ENCODE peak calls at places on chromosome 22, in eight cellular contexts. B is dorsolateral prefrontal cortex, P is fibroblast of mammary gland, E is GM12864, I is prostate gland, N is neural progenitor cell, L is tibial artery, O is right lobe of liver. K is an unnamed sample.

GRCh38 chr22:22390989-22391388 is 117.6 kb downstream of the ZNF280B start:
- DNase-seq in B (no peak), P (no peak), E (no peak), I (no peak), N (no peak), L (no peak), O (no peak), K (no peak)

GRCh38 chr22:26648761-26649363 is 8.5 kb upstream of the MIAT start:
- DNase-seq in B (no peak), P (no peak), E (no peak), I (no peak), N (no peak), L (no peak), O (no peak), K (no peak)

GRCh38 chr22:20959578-20960461 is 7.2 kb upstream of the AIFM3 start:
- DNase-seq in B (no peak), P (no peak), E (no peak), I (no peak), N (no peak), L (no peak), O (no peak), K (no peak)

GRCh38 chr22:25747245-25747944 is 5.4 kb downstream of the MYO18B start:
- DNase-seq in B (peak), P (peak), E (no peak), I (no peak), N (no peak), L (peak), O (no peak), K (peak)

GRCh38 chr22:48241658-48242057 is 1479.2 kb downstream of the TBC1D22A start:
- DNase-seq in B (no peak), P (no peak), E (no peak), I (no peak), N (no peak), L (no peak), O (no peak), K (no peak)

GRCh38 chr22:48106215-48106614 is 1343.8 kb downstream of the TBC1D22A start:
- DNase-seq in B (no peak), P (no peak), E (no peak), I (no peak), N (no peak), L (no peak), O (no peak), K (no peak)

GRCh38 chr22:18968011-18968749 is 32.1 kb upstream of the PRODH start:
- DNase-seq in B (no peak), P (peak), E (no peak), I (no peak), N (peak), L (no peak), O (no peak), K (no peak)

GRCh38 chr22:27476729-27477128 is 324.8 kb downstream of the MN1 start:
- DNase-seq in B (no peak), P (peak), E (no peak), I (no peak), N (no peak), L (no peak), O (no peak), K (no peak)

GRCh38 chr22:20173720-20174119 is 22.9 kb upstream of the CCDC188 start:
- DNase-seq in B (no peak), P (no peak), E (no peak), I (no peak), N (peak), L (no peak), O (no peak), K (no peak)

GRCh38 chr22:22374163-22374562 is 129.6 kb downstream of the VPREB1 start:
- DNase-seq in B (no peak), P (no peak), E (no peak), I (no peak), N (no peak), L (no peak), O (no peak), K (no peak)

GRCh38 chr22:41856484-41856883 is 23.6 kb downstream of the SREBF2 start:
- DNase-seq in B (no peak), P (no peak), E (no peak), I (no peak), N (no peak), L (no peak), O (no peak), K (no peak)

GRCh38 chr22:37310815-37311595 is 28.7 kb downstream of the CYTH4 start:
- DNase-seq in B (no peak), P (no peak), E (no peak), I (no peak), N (no peak), L (no peak), O (no peak), K (no peak)

GRCh38 chr22:32324505-32325415 is 32.9 kb upstream of the RFPL3 start:
- DNase-seq in B (no peak), P (no peak), E (no peak), I (no peak), N (no peak), L (no peak), O (peak), K (no peak)

GRCh38 chr22:24494182-24494534 is 974 bp upstream of the UPB1 start:
- DNase-seq in B (no peak), P (no peak), E (no peak), I (no peak), N (peak), L (no peak), O (no peak), K (no peak)

GRCh38 chr22:27760474-27760873 is 41.1 kb downstream of the MN1 start:
- DNase-seq in B (no peak), P (no peak), E (no peak), I (no peak), N (no peak), L (no peak), O (no peak), K (no peak)

GRCh38 chr22:17371446-17371845 is 2.2 kb downstream of the CECR2 start:
- DNase-seq in B (no peak), P (no peak), E (no peak), I (no peak), N (no peak), L (no peak), O (no peak), K (no peak)

GRCh38 chr22:17396531-17396930 is 27.3 kb downstream of the CECR2 start:
- DNase-seq in B (no peak), P (no peak), E (no peak), I (no peak), N (no peak), L (no peak), O (no peak), K (no peak)

GRCh38 chr22:23529166-23530103 is 50.7 kb downstream of the IGLL1 start:
- DNase-seq in B (no peak), P (no peak), E (no peak), I (no peak), N (no peak), L (peak), O (no peak), K (no peak)

GRCh38 chr22:46074771-46075551 is 75.4 kb upstream of the PPARA start:
- DNase-seq in B (no peak), P (no peak), E (no peak), I (no peak), N (no peak), L (peak), O (peak), K (no peak)

GRCh38 chr22:46073683-46074504 is 76.4 kb upstream of the PPARA start:
- DNase-seq in B (no peak), P (peak), E (no peak), I (no peak), N (no peak), L (peak), O (peak), K (no peak)

GRCh38 chr22:46077669-46078099 is 72.6 kb upstream of the PPARA start:
- DNase-seq in B (no peak), P (no peak), E (no peak), I (no peak), N (no peak), L (peak), O (peak), K (no peak)

GRCh38 chr22:46076651-46077339 is 73.5 kb upstream of the PPARA start:
- DNase-seq in B (no peak), P (no peak), E (no peak), I (peak), N (no peak), L (peak), O (peak), K (no peak)

GRCh38 chr22:46075764-46076531 is 74.4 kb upstream of the PPARA start:
- DNase-seq in B (no peak), P (no peak), E (no peak), I (no peak), N (no peak), L (peak), O (peak), K (no peak)
- H3K4me3 ChIP-seq in B (peak), P (peak), E (no peak), I (peak), N (no peak), L (peak), O (no peak), K (peak)

GRCh38 chr22:45970709-45971388 is 6.1 kb downstream of the WNT7B start:
- DNase-seq in B (no peak), P (peak), E (no peak), I (no peak), N (peak), L (no peak), O (no peak), K (no peak)

GRCh38 chr22:45972868-45973212 is 4.1 kb downstream of the WNT7B start:
- DNase-seq in B (no peak), P (no peak), E (no peak), I (no peak), N (no peak), L (no peak), O (no peak), K (no peak)

GRCh38 chr22:45974498-45974897 is 2.5 kb downstream of the WNT7B start:
- DNase-seq in B (no peak), P (no peak), E (no peak), I (no peak), N (no peak), L (no peak), O (no peak), K (no peak)

GRCh38 chr22:45971389-45972028 is 5.5 kb downstream of the WNT7B start:
- DNase-seq in B (no peak), P (no peak), E (no peak), I (no peak), N (peak), L (no peak), O (no peak), K (no peak)

DNA sequence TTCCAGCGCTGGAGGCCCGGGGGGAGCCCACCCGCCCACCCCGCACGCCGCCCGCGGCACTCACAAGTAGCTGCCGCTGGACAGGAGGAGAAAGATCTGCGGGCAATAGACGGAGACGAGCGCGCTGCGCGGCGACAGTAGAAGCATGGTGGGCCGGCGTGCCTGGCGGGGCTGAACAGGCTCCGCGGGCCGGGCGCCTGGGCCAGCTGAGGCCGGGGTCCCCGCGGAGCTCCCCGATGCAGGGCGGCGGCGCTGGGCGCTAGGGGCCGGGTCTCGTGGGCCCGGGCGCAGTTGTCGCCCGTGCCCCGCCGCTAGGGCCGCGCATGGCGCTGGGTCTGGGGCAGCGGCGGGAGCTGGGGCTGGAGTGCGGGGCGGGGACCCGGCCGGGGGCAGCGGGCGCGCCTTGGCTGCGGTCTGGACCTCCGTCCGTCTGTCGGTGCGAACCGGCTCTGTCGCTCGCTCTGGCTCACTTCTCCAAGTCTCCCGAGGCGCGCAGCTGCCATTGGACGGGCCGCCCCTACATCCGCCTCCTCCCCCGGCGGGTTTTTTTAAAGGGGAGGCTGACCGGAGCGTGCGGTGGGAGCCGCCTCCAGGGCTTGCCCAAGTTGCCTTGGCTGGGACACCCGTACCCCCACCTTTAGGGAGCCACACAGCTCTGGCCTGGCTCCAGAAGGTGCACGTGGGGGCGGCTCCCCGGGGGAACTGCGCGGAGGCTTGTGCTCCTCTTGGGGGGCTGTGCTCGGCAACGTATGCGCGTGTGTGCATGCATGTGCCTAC is 4.7 kb downstream of the WNT7B start:
- DNase-seq in B (no peak), P (no peak), E (no peak), I (peak), N (peak), L (no peak), O (no peak), K (no peak)
- H3K4me3 ChIP-seq in B (peak), P (no peak), E (no peak), I (peak), N (peak), L (peak), O (no peak), K (peak)

DNA sequence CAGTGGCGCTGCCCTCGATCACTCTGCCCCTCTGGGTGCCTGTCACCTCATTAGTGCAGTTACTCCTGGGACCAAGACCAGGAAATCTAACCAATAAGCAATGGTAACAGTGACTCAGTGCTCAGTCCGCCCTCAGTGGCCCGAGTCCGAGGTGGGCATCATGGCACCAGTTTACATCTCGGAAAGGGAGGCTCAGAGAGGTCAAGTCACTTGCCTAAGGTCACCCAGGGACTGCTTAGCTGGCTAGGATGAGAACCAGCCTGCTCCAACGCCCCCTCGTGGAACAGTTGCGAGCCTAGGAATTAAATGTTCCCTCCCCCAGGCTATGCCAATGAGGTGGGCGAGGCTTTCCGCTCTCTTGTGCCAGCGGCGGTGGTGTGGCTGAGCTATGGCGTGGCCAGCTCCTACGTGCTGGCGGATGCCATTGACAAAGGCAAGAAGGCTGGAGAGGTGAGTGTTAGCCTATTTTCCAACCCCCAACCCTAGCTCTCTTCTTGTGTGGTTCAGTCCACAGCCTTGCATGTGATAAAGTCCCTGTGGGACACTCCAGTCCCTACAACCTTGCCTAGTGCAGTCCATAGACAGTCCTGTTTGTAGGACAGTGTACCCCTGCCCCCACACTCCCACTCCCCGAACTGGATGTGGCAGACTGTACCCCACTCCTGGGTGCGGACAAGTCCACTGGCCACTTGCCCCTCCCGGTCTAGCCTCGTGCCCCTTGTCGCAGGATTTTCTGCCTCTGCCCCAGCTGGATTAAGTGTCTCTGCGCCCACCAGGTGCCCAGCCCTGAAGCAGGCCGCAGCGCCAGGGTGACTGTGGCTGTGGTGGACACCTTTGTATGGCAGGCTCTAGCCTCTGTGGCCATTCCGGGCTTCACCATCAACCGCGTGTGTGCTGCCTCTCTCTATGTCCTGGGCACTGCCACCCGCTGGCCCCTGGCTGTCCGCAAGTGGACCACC is 1.1 kb downstream of the MTFP1 start:
- DNase-seq in B (peak), P (peak), E (peak), I (peak), N (peak), L (peak), O (peak), K (no peak)
- H3K4me3 ChIP-seq in B (peak), P (peak), E (peak), I (peak), N (peak), L (peak), O (peak), K (peak)

GRCh38 chr22:43129426-43130425 is 13.5 kb downstream of the MCAT start:
- DNase-seq in B (no peak), P (no peak), E (no peak), I (no peak), N (no peak), L (no peak), O (no peak), K (no peak)

GRCh38 chr22:43128928-43129424 is 14.2 kb downstream of the MCAT start:
- DNase-seq in B (no peak), P (no peak), E (no peak), I (no peak), N (no peak), L (no peak), O (no peak), K (no peak)

GRCh38 chr22:43128116-43128515 is 15.1 kb downstream of the MCAT start:
- DNase-seq in B (no peak), P (no peak), E (no peak), I (no peak), N (no peak), L (no peak), O (no peak), K (no peak)

GRCh38 chr22:43126506-43127165 is 16.1 kb downstream of the BIK start:
- DNase-seq in B (no peak), P (peak), E (no peak), I (no peak), N (no peak), L (no peak), O (no peak), K (no peak)

GRCh38 chr22:43127166-43127908 is 15.9 kb downstream of the MCAT start:
- DNase-seq in B (no peak), P (no peak), E (no peak), I (no peak), N (no peak), L (no peak), O (no peak), K (no peak)
- H3K4me3 ChIP-seq in B (no peak), P (no peak), E (no peak), I (no peak), N (no peak), L (no peak), O (no peak), K (no peak)

GRCh38 chr22:50684501-50684900 is 11.9 kb downstream of the SHANK3 start:
- DNase-seq in B (no peak), P (no peak), E (no peak), I (no peak), N (no peak), L (no peak), O (no peak), K (no peak)
- H3K4me3 ChIP-seq in B (no peak), P (no peak), E (no peak), I (no peak), N (no peak), L (no peak), O (no peak), K (no peak)

DNA sequence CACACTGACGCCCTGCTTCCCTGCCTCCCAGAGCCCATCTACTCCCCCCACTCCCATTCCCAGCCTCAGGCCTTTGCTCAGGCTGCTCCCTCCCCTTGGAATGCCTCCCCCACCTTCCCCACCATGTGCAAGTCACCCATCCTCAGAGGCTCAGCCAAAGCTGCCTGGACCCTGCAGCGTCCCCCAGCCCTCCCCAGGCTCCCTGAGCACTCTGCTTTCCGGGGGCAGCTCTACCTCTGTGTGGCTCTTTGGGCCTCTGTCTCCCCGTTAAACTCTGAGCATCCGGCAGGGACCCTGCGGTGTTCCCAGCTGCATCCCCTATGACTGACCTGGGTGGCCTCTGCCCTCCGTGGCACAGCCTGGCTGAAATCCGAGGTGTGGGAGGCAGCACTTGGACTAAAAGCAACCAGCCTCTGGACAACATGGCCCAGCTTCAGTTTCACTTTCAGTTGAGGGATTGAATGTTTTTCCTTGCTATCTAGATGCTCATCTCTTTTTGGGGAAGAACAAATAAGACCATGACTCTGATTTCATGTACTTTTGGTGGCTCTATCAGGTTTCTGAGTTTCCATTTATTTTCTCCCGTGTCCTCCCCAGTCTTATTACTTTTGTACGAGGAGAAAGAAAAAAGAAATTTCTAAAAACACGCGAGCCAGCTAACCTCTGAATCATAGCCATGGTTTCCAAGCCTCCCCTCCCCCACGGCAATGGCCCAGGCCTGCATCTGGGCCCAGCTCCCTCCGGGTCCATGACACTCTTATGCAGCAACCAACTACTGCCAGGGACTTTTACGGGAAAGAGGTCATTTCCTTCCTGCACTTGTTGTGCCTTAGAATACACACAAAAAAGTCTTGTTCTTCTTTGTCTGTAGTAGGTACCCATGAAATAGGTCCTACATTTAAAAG is 3.8 kb downstream of the APOL3 start:
- DNase-seq in B (no peak), P (peak), E (no peak), I (peak), N (peak), L (peak), O (peak), K (peak)
- H3K4me3 ChIP-seq in B (peak), P (peak), E (peak), I (peak), N (no peak), L (peak), O (peak), K (peak)

GRCh38 chr22:46007003-46007847 is 30.3 kb upstream of the WNT7B start:
- DNase-seq in B (no peak), P (peak), E (no peak), I (peak), N (no peak), L (peak), O (peak), K (peak)
- H3K4me3 ChIP-seq in B (no peak), P (peak), E (no peak), I (no peak), N (no peak), L (peak), O (no peak), K (peak)

GRCh38 chr22:39907605-39908097 is 6.8 kb downstream of the GRAP2 start:
- DNase-seq in B (no peak), P (no peak), E (no peak), I (no peak), N (no peak), L (no peak), O (no peak), K (no peak)
- H3K4me3 ChIP-seq in B (no peak), P (no peak), E (no peak), I (no peak), N (no peak), L (no peak), O (no peak), K (no peak)

K was measured in skeletal muscle cell.